ENCODE peak calls at places on chromosomes 16 and 17, in five cellular contexts. One of them, this sample, is unnamed.

GRCh38 chr16:12242516-12242915 is 266.0 kb downstream of the SNX29 start:
- DNase-seq in ascending aorta: no peak
- DNase-seq in gastrocnemius medialis: no peak
- DNase-seq in heart right ventricle: no peak
- DNase-seq in cardiac muscle cell: no peak
- DNase-seq in this sample: no peak

GRCh38 chr17:83116311-83116771 is 36.9 kb downstream of the METRNL start:
- DNase-seq in ascending aorta: no peak
- DNase-seq in cardiac muscle cell: no peak
- DNase-seq in heart right ventricle: no peak
- DNase-seq in gastrocnemius medialis: no peak
- DNase-seq in this sample: no peak

GRCh38 chr17:15124746-15125145 is 140.4 kb downstream of the PMP22 start:
- DNase-seq in ascending aorta: no peak
- DNase-seq in cardiac muscle cell: no peak
- DNase-seq in gastrocnemius medialis: no peak
- DNase-seq in heart right ventricle: no peak
- DNase-seq in this sample: no peak

GRCh38 chr17:40453881-40454630 is 10.8 kb downstream of the IGFBP4 start:
- DNase-seq in cardiac muscle cell: no peak
- DNase-seq in gastrocnemius medialis: no peak
- DNase-seq in heart right ventricle: no peak
- DNase-seq in ascending aorta: no peak
- DNase-seq in this sample: no peak

GRCh38 chr16:81657731-81658130 is 121.4 kb upstream of the PLCG2 start:
- DNase-seq in gastrocnemius medialis: no peak
- DNase-seq in cardiac muscle cell: no peak
- DNase-seq in ascending aorta: no peak
- DNase-seq in heart right ventricle: no peak
- DNase-seq in this sample: no peak

GRCh38 chr17:49450735-49451134 is 36.1 kb upstream of the PHB1 start:
- DNase-seq in heart right ventricle: no peak
- DNase-seq in gastrocnemius medialis: no peak
- DNase-seq in ascending aorta: no peak
- DNase-seq in cardiac muscle cell: no peak
- DNase-seq in this sample: no peak

GRCh38 chr17:394718-395095 is 42.1 kb upstream of the RPH3AL start:
- DNase-seq in cardiac muscle cell: no peak
- DNase-seq in heart right ventricle: no peak
- DNase-seq in gastrocnemius medialis: no peak
- DNase-seq in ascending aorta: no peak
- DNase-seq in this sample: no peak

GRCh38 chr17:12620200-12620720 is 45.4 kb upstream of the MYOCD start:
- DNase-seq in cardiac muscle cell: peak
- DNase-seq in heart right ventricle: no peak
- DNase-seq in gastrocnemius medialis: no peak
- DNase-seq in ascending aorta: no peak
- DNase-seq in this sample: no peak

GRCh38 chr16:22103371-22103890 is 11.1 kb downstream of the VWA3A start:
- DNase-seq in cardiac muscle cell: no peak
- DNase-seq in ascending aorta: no peak
- DNase-seq in gastrocnemius medialis: no peak
- DNase-seq in heart right ventricle: no peak
- DNase-seq in this sample: no peak

GRCh38 chr16:24939224-24939623 is 75.9 kb downstream of the ARHGAP17 start:
- DNase-seq in ascending aorta: no peak
- DNase-seq in heart right ventricle: no peak
- DNase-seq in cardiac muscle cell: no peak
- DNase-seq in gastrocnemius medialis: no peak
- DNase-seq in this sample: no peak

GRCh38 chr16:8963010-8963824 is 489 bp downstream of the USP7 start:
- DNase-seq in gastrocnemius medialis: no peak
- DNase-seq in ascending aorta: no peak
- DNase-seq in heart right ventricle: peak
- DNase-seq in cardiac muscle cell: no peak
- DNase-seq in this sample: no peak

GRCh38 chr17:61072648-61073047 is 327.0 kb upstream of the TBX2 start:
- DNase-seq in cardiac muscle cell: no peak
- DNase-seq in heart right ventricle: no peak
- DNase-seq in ascending aorta: no peak
- DNase-seq in gastrocnemius medialis: no peak
- DNase-seq in this sample: no peak

GRCh38 chr17:82097919-82098168 is 192 bp downstream of the FASN start:
- DNase-seq in ascending aorta: no peak
- DNase-seq in heart right ventricle: no peak
- DNase-seq in gastrocnemius medialis: no peak
- DNase-seq in cardiac muscle cell: no peak
- DNase-seq in this sample: no peak

GRCh38 chr17:38571833-38572274 is 33.9 kb downstream of the SRCIN1 start:
- DNase-seq in ascending aorta: no peak
- DNase-seq in gastrocnemius medialis: no peak
- DNase-seq in heart right ventricle: no peak
- DNase-seq in cardiac muscle cell: no peak
- DNase-seq in this sample: no peak

GRCh38 chr16:19375561-19376158 is 42.0 kb upstream of the TMC5 start:
- DNase-seq in cardiac muscle cell: peak
- DNase-seq in gastrocnemius medialis: no peak
- DNase-seq in heart right ventricle: peak
- DNase-seq in ascending aorta: no peak
- DNase-seq in this sample: no peak

GRCh38 chr16:65249768-65250167 is 127.9 kb upstream of the CDH11 start:
- DNase-seq in cardiac muscle cell: peak
- DNase-seq in heart right ventricle: peak
- DNase-seq in ascending aorta: peak
- DNase-seq in gastrocnemius medialis: peak
- DNase-seq in this sample: peak

GRCh38 chr17:77667478-77667877 is 291.0 kb upstream of the TNRC6C start:
- DNase-seq in ascending aorta: no peak
- DNase-seq in gastrocnemius medialis: no peak
- DNase-seq in cardiac muscle cell: no peak
- DNase-seq in heart right ventricle: no peak
- DNase-seq in this sample: no peak

GRCh38 chr17:76994237-76994637 is 126.0 kb downstream of the MGAT5B start:
- DNase-seq in gastrocnemius medialis: no peak
- DNase-seq in ascending aorta: no peak
- DNase-seq in cardiac muscle cell: no peak
- DNase-seq in heart right ventricle: no peak
- DNase-seq in this sample: no peak

GRCh38 chr17:51056813-51057510 is 63.7 kb downstream of the SPAG9 start:
- DNase-seq in ascending aorta: no peak
- DNase-seq in heart right ventricle: no peak
- DNase-seq in gastrocnemius medialis: peak
- DNase-seq in cardiac muscle cell: peak
- DNase-seq in this sample: no peak

GRCh38 chr16:55508271-55508921 is 476 bp upstream of the LPCAT2 start:
- DNase-seq in gastrocnemius medialis: no peak
- DNase-seq in heart right ventricle: no peak
- DNase-seq in ascending aorta: no peak
- DNase-seq in cardiac muscle cell: no peak
- DNase-seq in this sample: no peak

GRCh38 chr16:10180771-10181163 is 1.5 kb downstream of the GRIN2A start:
- DNase-seq in cardiac muscle cell: peak
- DNase-seq in ascending aorta: no peak
- DNase-seq in gastrocnemius medialis: no peak
- DNase-seq in heart right ventricle: peak
- DNase-seq in this sample: no peak

GRCh38 chr16:23316634-23317265 is 14.6 kb downstream of the SCNN1B start:
- DNase-seq in heart right ventricle: no peak
- DNase-seq in cardiac muscle cell: no peak
- DNase-seq in gastrocnemius medialis: no peak
- DNase-seq in ascending aorta: no peak
- DNase-seq in this sample: no peak

GRCh38 chr16:49557070-49557446 is 183.5 kb downstream of the C16orf78 start:
- DNase-seq in gastrocnemius medialis: no peak
- DNase-seq in heart right ventricle: no peak
- DNase-seq in cardiac muscle cell: no peak
- DNase-seq in ascending aorta: no peak
- DNase-seq in this sample: no peak

GRCh38 chr17:61436273-61436672 is 15.9 kb upstream of the TBX4 start:
- DNase-seq in gastrocnemius medialis: no peak
- DNase-seq in cardiac muscle cell: no peak
- DNase-seq in heart right ventricle: no peak
- DNase-seq in ascending aorta: no peak
- DNase-seq in this sample: no peak

DNA sequence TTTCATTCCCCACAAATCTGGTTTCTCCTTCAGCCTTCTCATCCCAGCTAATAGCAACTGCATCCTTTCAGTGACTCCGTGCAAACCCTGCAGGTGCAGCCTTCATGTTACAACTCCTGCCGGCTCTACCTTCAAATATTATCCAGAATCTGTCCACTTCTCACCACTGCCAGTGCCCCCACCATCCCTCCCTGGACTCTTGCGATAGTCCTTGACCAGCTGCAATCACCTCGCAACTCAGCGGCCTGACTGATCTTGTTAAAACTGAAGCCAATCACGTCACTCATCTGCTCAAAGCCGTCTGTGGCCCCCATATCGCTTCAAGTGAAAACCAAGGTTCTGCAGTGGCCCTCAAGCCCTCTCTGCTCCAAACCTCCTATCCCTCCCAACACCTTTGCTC is 42.8 kb upstream of the KIFC3 start:
- DNase-seq in heart right ventricle: no peak
- DNase-seq in ascending aorta: no peak
- DNase-seq in cardiac muscle cell: no peak
- DNase-seq in gastrocnemius medialis: no peak
- DNase-seq in this sample: no peak
- H3K4me3 ChIP-seq in heart right ventricle: no peak
- H3K4me3 ChIP-seq in ascending aorta: no peak
- H3K4me3 ChIP-seq in cardiac muscle cell: no peak
- H3K4me3 ChIP-seq in gastrocnemius medialis: no peak
- H3K4me3 ChIP-seq in this sample: no peak

GRCh38 chr16:674968-675883 is at the start of gene RHBDL1:
- DNase-seq in gastrocnemius medialis: no peak
- DNase-seq in cardiac muscle cell: peak
- DNase-seq in heart right ventricle: peak
- DNase-seq in ascending aorta: no peak
- DNase-seq in this sample: no peak
- H3K4me3 ChIP-seq in gastrocnemius medialis: no peak
- H3K4me3 ChIP-seq in cardiac muscle cell: peak
- H3K4me3 ChIP-seq in heart right ventricle: peak
- H3K4me3 ChIP-seq in ascending aorta: peak
- H3K4me3 ChIP-seq in this sample: peak

GRCh38 chr16:86391987-86392386 is 118.3 kb upstream of the FOXF1 start:
- DNase-seq in heart right ventricle: no peak
- DNase-seq in cardiac muscle cell: peak
- DNase-seq in ascending aorta: no peak
- DNase-seq in gastrocnemius medialis: no peak
- DNase-seq in this sample: no peak

GRCh38 chr16:86396318-86396882 is 113.9 kb upstream of the FOXF1 start:
- DNase-seq in gastrocnemius medialis: no peak
- DNase-seq in ascending aorta: no peak
- DNase-seq in cardiac muscle cell: peak
- DNase-seq in heart right ventricle: no peak
- DNase-seq in this sample: no peak

GRCh38 chr16:86392751-86393150 is 117.6 kb upstream of the FOXF1 start:
- DNase-seq in ascending aorta: no peak
- DNase-seq in cardiac muscle cell: no peak
- DNase-seq in gastrocnemius medialis: no peak
- DNase-seq in heart right ventricle: no peak
- DNase-seq in this sample: no peak

GRCh38 chr16:86395477-86395876 is 114.8 kb upstream of the FOXF1 start:
- DNase-seq in heart right ventricle: no peak
- DNase-seq in cardiac muscle cell: no peak
- DNase-seq in gastrocnemius medialis: no peak
- DNase-seq in ascending aorta: no peak
- DNase-seq in this sample: no peak

DNA sequence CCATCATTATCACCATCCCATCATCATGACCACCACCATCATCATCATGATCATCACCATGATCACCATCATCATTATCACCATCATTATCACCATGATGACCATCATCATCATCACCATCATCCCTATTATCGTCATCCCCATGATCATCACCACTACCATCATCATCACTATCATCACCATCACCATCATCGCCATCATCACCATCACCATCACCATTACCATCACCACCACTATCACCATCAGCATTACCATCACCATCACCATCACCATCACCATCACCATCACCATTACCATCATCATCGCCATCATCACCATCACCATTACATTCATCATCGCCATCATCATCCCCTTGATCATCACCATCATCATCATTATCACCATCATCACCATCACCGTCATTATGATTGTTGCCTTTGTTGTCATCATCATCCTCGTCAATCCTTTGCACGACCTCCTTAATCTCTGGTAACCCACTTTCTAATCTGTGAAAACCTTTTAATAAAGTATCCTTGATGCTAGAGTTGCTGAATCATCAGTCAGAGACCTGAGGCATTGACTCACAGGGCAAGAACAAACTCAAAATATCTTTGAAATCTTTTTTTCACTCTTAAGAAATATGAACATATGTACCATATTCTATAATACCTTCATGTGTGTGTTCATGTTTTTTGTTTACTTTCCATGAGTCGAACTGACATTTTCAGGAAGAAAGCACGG is 116.3 kb upstream of the FOXF1 start:
- DNase-seq in heart right ventricle: no peak
- DNase-seq in cardiac muscle cell: no peak
- DNase-seq in gastrocnemius medialis: no peak
- DNase-seq in ascending aorta: no peak
- DNase-seq in this sample: no peak
- H3K4me3 ChIP-seq in heart right ventricle: no peak
- H3K4me3 ChIP-seq in cardiac muscle cell: no peak
- H3K4me3 ChIP-seq in gastrocnemius medialis: no peak
- H3K4me3 ChIP-seq in ascending aorta: no peak
- H3K4me3 ChIP-seq in this sample: no peak

DNA sequence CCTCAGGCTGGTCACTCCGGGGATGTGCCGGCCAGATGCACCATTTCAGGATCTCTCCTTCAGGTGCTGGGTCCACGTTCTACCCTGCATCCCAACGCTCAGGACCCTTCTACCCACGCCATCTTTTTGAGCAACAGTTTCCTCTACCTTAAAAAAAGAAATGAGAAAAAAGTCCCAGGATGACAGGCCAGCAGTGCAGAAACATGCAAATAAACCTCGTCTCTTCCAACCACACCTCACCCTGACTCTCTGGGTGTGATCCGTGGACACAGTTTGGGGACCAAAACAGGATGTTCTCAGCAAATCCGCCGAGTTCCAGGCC is 99.7 kb downstream of the ZFHX3 start:
- DNase-seq in heart right ventricle: no peak
- DNase-seq in ascending aorta: no peak
- DNase-seq in gastrocnemius medialis: no peak
- DNase-seq in cardiac muscle cell: no peak
- DNase-seq in this sample: no peak
- H3K4me3 ChIP-seq in heart right ventricle: no peak
- H3K4me3 ChIP-seq in ascending aorta: no peak
- H3K4me3 ChIP-seq in gastrocnemius medialis: no peak
- H3K4me3 ChIP-seq in cardiac muscle cell: no peak
- H3K4me3 ChIP-seq in this sample: no peak